ENCODE peak calls at places on chromosomes 16 and 17, in four cellular contexts. One of them, this sample, is unnamed.

GRCh38 chr17:37770631-37771518 is 26.0 kb upstream of the HNF1B start:
- DNase-seq in mucosa of descending colon: peak; percentile 87
- DNase-seq in K562: peak; percentile 48
- DNase-seq in cardiac muscle cell: peak; percentile 71
- DNase-seq in this sample: peak; percentile 68

GRCh38 chr16:51261919-51262318 is 110.8 kb upstream of the SALL1 start:
- DNase-seq in K562: no peak
- DNase-seq in mucosa of descending colon: no peak
- DNase-seq in cardiac muscle cell: no peak
- DNase-seq in this sample: no peak

GRCh38 chr17:72370819-72371218 is 250.0 kb downstream of the SOX9 start:
- DNase-seq in K562: peak; percentile 16
- DNase-seq in cardiac muscle cell: no peak
- DNase-seq in mucosa of descending colon: no peak
- DNase-seq in this sample: peak; percentile 73

GRCh38 chr17:68054296-68054900 is 18.9 kb downstream of the KPNA2 start:
- DNase-seq in mucosa of descending colon: no peak
- DNase-seq in cardiac muscle cell: no peak
- DNase-seq in K562: no peak
- DNase-seq in this sample: peak; percentile 70

GRCh38 chr16:20676867-20677266 is 20.6 kb downstream of the ACSM1 start:
- DNase-seq in mucosa of descending colon: no peak
- DNase-seq in K562: no peak
- DNase-seq in cardiac muscle cell: no peak
- DNase-seq in this sample: no peak

GRCh38 chr17:59418732-59419166 is 87.3 kb downstream of the YPEL2 start:
- DNase-seq in cardiac muscle cell: no peak
- DNase-seq in mucosa of descending colon: no peak
- DNase-seq in K562: no peak
- DNase-seq in this sample: no peak

GRCh38 chr17:22217135-22217534 is 524.8 kb downstream of the KCNJ18 start:
- DNase-seq in K562: no peak
- DNase-seq in mucosa of descending colon: no peak
- DNase-seq in cardiac muscle cell: peak; percentile 5
- DNase-seq in this sample: no peak

GRCh38 chr17:45828171-45829133 is 16.2 kb upstream of the SPPL2C start:
- DNase-seq in mucosa of descending colon: no peak
- DNase-seq in K562: no peak
- DNase-seq in cardiac muscle cell: no peak
- DNase-seq in this sample: no peak

GRCh38 chr16:70364399-70364798 is 17.7 kb downstream of the DDX19A start:
- DNase-seq in K562: no peak
- DNase-seq in cardiac muscle cell: no peak
- DNase-seq in mucosa of descending colon: no peak
- DNase-seq in this sample: no peak

GRCh38 chr16:29664133-29664912 is 1.3 kb downstream of the SPN start:
- DNase-seq in mucosa of descending colon: no peak
- DNase-seq in cardiac muscle cell: no peak
- DNase-seq in K562: peak; percentile 82
- DNase-seq in this sample: no peak

GRCh38 chr16:1745900-1746692 is 25.2 kb downstream of the NME3 start:
- DNase-seq in cardiac muscle cell: no peak
- DNase-seq in mucosa of descending colon: no peak
- DNase-seq in K562: no peak
- DNase-seq in this sample: peak; percentile 92

GRCh38 chr16:8936421-8936820 is 27.3 kb downstream of the USP7 start:
- DNase-seq in cardiac muscle cell: no peak
- DNase-seq in mucosa of descending colon: peak; percentile 70
- DNase-seq in K562: peak; percentile 59
- DNase-seq in this sample: peak; percentile 63

GRCh38 chr16:24771132-24771778 is 41.8 kb downstream of the TNRC6A start:
- DNase-seq in mucosa of descending colon: no peak
- DNase-seq in cardiac muscle cell: no peak
- DNase-seq in K562: no peak
- DNase-seq in this sample: peak; percentile 63

GRCh38 chr16:88977028-88977844 is at the start of gene CBFA2T3:
- DNase-seq in cardiac muscle cell: no peak
- DNase-seq in mucosa of descending colon: peak; percentile 70
- DNase-seq in K562: peak; percentile 83
- DNase-seq in this sample: no peak

GRCh38 chr17:68247445-68248198 is at the start of gene AMZ2:
- DNase-seq in cardiac muscle cell: peak; percentile 97
- DNase-seq in K562: peak; percentile 96
- DNase-seq in mucosa of descending colon: peak; percentile 98
- DNase-seq in this sample: peak; percentile 93

GRCh38 chr16:50400967-50401348 is 32.2 kb upstream of the BRD7 start:
- DNase-seq in cardiac muscle cell: no peak
- DNase-seq in K562: no peak
- DNase-seq in mucosa of descending colon: no peak
- DNase-seq in this sample: no peak

GRCh38 chr16:85366031-85366763 is 246.9 kb upstream of the GSE1 start:
- DNase-seq in mucosa of descending colon: no peak
- DNase-seq in cardiac muscle cell: peak; percentile 75
- DNase-seq in K562: no peak
- DNase-seq in this sample: no peak

GRCh38 chr17:81683208-81683583 is 401 bp downstream of the ARL16 start:
- DNase-seq in mucosa of descending colon: no peak
- DNase-seq in cardiac muscle cell: no peak
- DNase-seq in K562: no peak
- DNase-seq in this sample: no peak

GRCh38 chr16:84279871-84280270 is 14.8 kb upstream of the WFDC1 start:
- DNase-seq in cardiac muscle cell: no peak
- DNase-seq in K562: no peak
- DNase-seq in mucosa of descending colon: no peak
- DNase-seq in this sample: no peak

GRCh38 chr17:50172130-50172529 is 6.3 kb downstream of the SGCA start:
- DNase-seq in cardiac muscle cell: no peak
- DNase-seq in mucosa of descending colon: no peak
- DNase-seq in K562: no peak
- DNase-seq in this sample: no peak

GRCh38 chr17:19374136-19374535 is 4.2 kb upstream of the MAPK7 start:
- DNase-seq in cardiac muscle cell: no peak
- DNase-seq in K562: no peak
- DNase-seq in mucosa of descending colon: no peak
- DNase-seq in this sample: no peak

GRCh38 chr17:323721-324139 is 28.9 kb downstream of the RPH3AL start:
- DNase-seq in mucosa of descending colon: peak; percentile 7
- DNase-seq in K562: no peak
- DNase-seq in cardiac muscle cell: no peak
- DNase-seq in this sample: no peak

GRCh38 chr17:76581515-76581914 is 4.1 kb downstream of the ST6GALNAC2 start:
- DNase-seq in mucosa of descending colon: no peak
- DNase-seq in cardiac muscle cell: no peak
- DNase-seq in K562: no peak
- DNase-seq in this sample: no peak

GRCh38 chr16:78902291-78902690 is 698.2 kb downstream of the MAF start:
- DNase-seq in K562: no peak
- DNase-seq in cardiac muscle cell: no peak
- DNase-seq in mucosa of descending colon: no peak
- DNase-seq in this sample: no peak

GRCh38 chr16:55732496-55732895 is 76.7 kb downstream of the SLC6A2 start:
- DNase-seq in K562: no peak
- DNase-seq in mucosa of descending colon: no peak
- DNase-seq in cardiac muscle cell: no peak
- DNase-seq in this sample: no peak

GRCh38 chr16:83900611-83901010 is 1.7 kb downstream of the MLYCD start:
- DNase-seq in K562: no peak
- DNase-seq in cardiac muscle cell: no peak
- DNase-seq in mucosa of descending colon: no peak
- DNase-seq in this sample: no peak

GRCh38 chr17:49031965-49032928 is 35.1 kb downstream of the IGF2BP1 start:
- DNase-seq in K562: peak; percentile 71
- DNase-seq in cardiac muscle cell: peak; percentile 85
- DNase-seq in mucosa of descending colon: no peak
- DNase-seq in this sample: peak; percentile 85

GRCh38 chr16:67967956-67968439 is 439 bp downstream of the SLC12A4 start:
- DNase-seq in cardiac muscle cell: no peak
- DNase-seq in mucosa of descending colon: peak; percentile 59
- DNase-seq in K562: peak; percentile 82
- DNase-seq in this sample: no peak

GRCh38 chr17:27605409-27605808 is 25.6 kb upstream of the LGALS9 start:
- DNase-seq in K562: no peak
- DNase-seq in mucosa of descending colon: no peak
- DNase-seq in cardiac muscle cell: no peak
- DNase-seq in this sample: no peak

GRCh38 chr16:14310519-14310991 is 239.4 kb downstream of the MRTFB start:
- DNase-seq in K562: peak; percentile 44
- DNase-seq in mucosa of descending colon: peak; percentile 38
- DNase-seq in cardiac muscle cell: no peak
- DNase-seq in this sample: peak; percentile 44

GRCh38 chr16:80664226-80664625 is 123.4 kb downstream of the DYNLRB2 start:
- DNase-seq in mucosa of descending colon: no peak
- DNase-seq in cardiac muscle cell: no peak
- DNase-seq in K562: no peak
- DNase-seq in this sample: no peak

GRCh38 chr17:30389755-30390300 is 11.1 kb downstream of the CPD start:
- DNase-seq in mucosa of descending colon: no peak
- DNase-seq in K562: no peak
- DNase-seq in cardiac muscle cell: no peak
- DNase-seq in this sample: no peak

GRCh38 chr17:82602487-82602886 is 45.8 kb downstream of the WDR45B start:
- DNase-seq in K562: no peak
- DNase-seq in mucosa of descending colon: no peak
- DNase-seq in cardiac muscle cell: no peak
- DNase-seq in this sample: no peak

GRCh38 chr16:48499822-48500440 is 110.0 kb downstream of the N4BP1 start:
- DNase-seq in mucosa of descending colon: no peak
- DNase-seq in K562: no peak
- DNase-seq in cardiac muscle cell: no peak
- DNase-seq in this sample: peak; percentile 93

GRCh38 chr17:944266-944665 is 35.3 kb downstream of the NXN start:
- DNase-seq in K562: no peak
- DNase-seq in cardiac muscle cell: no peak
- DNase-seq in mucosa of descending colon: no peak
- DNase-seq in this sample: no peak

GRCh38 chr16:11613381-11614303 is 26.9 kb upstream of the LITAF start:
- DNase-seq in K562: peak; percentile 67
- DNase-seq in mucosa of descending colon: peak; percentile 86
- DNase-seq in cardiac muscle cell: no peak
- DNase-seq in this sample: no peak

GRCh38 chr17:66580178-66580577 is 254.7 kb upstream of the CACNG5 start:
- DNase-seq in K562: no peak
- DNase-seq in cardiac muscle cell: peak; percentile 81
- DNase-seq in mucosa of descending colon: peak; percentile 45
- DNase-seq in this sample: peak; percentile 35

DNA sequence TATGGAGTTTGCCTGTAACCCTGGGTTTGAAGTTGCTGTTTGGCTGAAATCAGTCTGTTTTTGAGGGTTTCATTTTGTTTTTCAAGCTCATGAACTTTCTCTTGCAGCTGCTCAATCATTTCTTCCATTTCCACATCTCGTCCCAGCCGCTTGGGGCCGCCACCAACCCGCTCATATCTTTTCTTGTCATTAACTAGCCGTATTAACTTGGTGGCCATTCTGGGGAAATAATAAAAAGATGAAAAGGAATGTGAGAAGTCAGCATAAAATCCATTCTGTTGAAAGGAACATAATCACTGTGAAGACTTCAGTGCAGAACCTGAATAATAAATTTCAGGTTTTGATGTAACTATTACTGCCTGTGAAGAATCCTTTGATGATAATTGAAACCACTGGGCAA is 11.5 kb downstream of the RPGRIP1L start:
- DNase-seq in mucosa of descending colon: no peak
- DNase-seq in cardiac muscle cell: peak; percentile 49
- DNase-seq in K562: no peak
- DNase-seq in this sample: no peak
- TF ChIP-seq CTCF in mucosa of descending colon: no peak
- TF ChIP-seq CTCF in cardiac muscle cell: peak; percentile 48
- TF ChIP-seq CTCF in K562: peak; percentile 50
- TF ChIP-seq CTCF in this sample: peak; percentile 19

DNA sequence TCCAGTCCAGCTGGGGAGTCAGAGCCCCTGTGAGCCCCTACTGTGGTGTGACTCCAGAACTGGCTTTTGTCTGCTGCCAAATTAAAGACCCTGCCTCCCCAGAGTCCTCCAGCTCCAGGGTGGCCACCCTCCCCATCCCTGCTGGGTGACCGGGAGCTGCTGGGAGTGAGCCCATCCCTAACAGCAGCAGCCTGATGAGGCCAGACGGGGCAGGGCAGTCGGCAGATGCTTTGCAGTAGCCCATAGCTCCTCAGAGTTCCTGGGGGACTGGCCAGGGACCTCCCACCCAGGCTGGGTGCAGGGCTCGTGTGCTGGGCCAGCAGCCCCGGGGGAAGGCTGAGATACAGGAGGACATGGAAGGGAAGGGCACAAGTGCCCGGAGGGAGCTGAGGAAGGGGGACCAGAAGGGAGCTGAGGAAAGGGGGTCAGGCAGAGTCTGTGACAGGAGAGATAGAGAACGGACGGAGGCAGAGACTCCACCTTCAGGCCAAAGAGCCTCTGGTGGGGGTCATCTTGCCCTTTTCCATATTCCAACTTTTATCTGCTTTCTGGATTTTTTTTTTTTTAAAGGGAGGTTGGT is 12.7 kb upstream of the MRPS23 start:
- DNase-seq in K562: no peak
- DNase-seq in cardiac muscle cell: no peak
- DNase-seq in mucosa of descending colon: no peak
- DNase-seq in this sample: no peak
- H3K4me3 ChIP-seq in K562: no peak overlapping the region
- H3K4me3 ChIP-seq in cardiac muscle cell: no peak overlapping the region
- H3K4me3 ChIP-seq in mucosa of descending colon: no peak overlapping the region
- H3K4me3 ChIP-seq in this sample: no peak overlapping the region

DNA sequence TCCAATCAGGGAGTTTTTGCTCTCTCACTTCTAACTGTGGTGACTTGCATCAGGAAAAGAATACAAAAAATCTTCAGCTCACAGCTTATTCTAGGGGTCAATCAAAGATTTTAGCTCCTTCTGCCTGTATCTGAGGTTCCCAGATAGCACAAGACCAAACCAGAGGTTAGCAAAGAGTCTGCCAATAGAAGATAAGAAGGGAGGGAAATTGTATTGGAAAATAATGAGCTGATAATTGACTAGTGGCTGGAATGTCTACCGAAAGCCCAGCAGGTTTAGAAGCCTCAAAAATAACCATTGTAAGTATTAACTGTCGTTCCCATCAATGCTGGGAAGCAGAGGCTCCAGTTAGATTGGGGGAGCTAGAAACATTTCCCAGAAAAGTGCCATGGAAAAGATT is 26.3 kb downstream of the HS3ST3A1 start:
- DNase-seq in mucosa of descending colon: no peak
- DNase-seq in K562: peak; percentile 40
- DNase-seq in cardiac muscle cell: no peak
- DNase-seq in this sample: no peak
- TF ChIP-seq CTCF in mucosa of descending colon: no peak
- TF ChIP-seq CTCF in K562: no peak
- TF ChIP-seq CTCF in cardiac muscle cell: no peak
- TF ChIP-seq CTCF in this sample: no peak

GRCh38 chr17:79746955-79747507 is 16.3 kb downstream of the ENPP7 start:
- DNase-seq in cardiac muscle cell: no peak
- DNase-seq in K562: no peak
- DNase-seq in mucosa of descending colon: no peak
- DNase-seq in this sample: no peak
- H3K4me3 ChIP-seq in cardiac muscle cell: no peak overlapping the region
- H3K4me3 ChIP-seq in K562: no peak overlapping the region
- H3K4me3 ChIP-seq in mucosa of descending colon: no peak overlapping the region
- H3K4me3 ChIP-seq in this sample: no peak overlapping the region

GRCh38 chr16:89999831-90000574 is 19.3 kb downstream of the DBNDD1 start:
- DNase-seq in cardiac muscle cell: no peak
- DNase-seq in mucosa of descending colon: peak; percentile 42
- DNase-seq in K562: no peak
- DNase-seq in this sample: no peak
- TF ChIP-seq CTCF in cardiac muscle cell: no peak
- TF ChIP-seq CTCF in mucosa of descending colon: no peak
- TF ChIP-seq CTCF in K562: no peak
- TF ChIP-seq CTCF in this sample: peak; percentile 10

GRCh38 chr16:19113577-19114358 is at the start of gene ITPRIPL2:
- DNase-seq in K562: peak; percentile 79
- DNase-seq in cardiac muscle cell: peak; percentile 71
- DNase-seq in mucosa of descending colon: peak; percentile 90
- DNase-seq in this sample: peak; percentile 90
- H3K4me3 ChIP-seq in K562: peak within 1 kb of the TSS; percentile 47
- H3K4me3 ChIP-seq in cardiac muscle cell: peak within 1 kb of the TSS; percentile 43
- H3K4me3 ChIP-seq in mucosa of descending colon: peak within 1 kb of the TSS; percentile 68
- H3K4me3 ChIP-seq in this sample: peak within 1 kb of the TSS; percentile 57